ENCODE peak calls at places on chromosomes 1 and 21, in six cellular contexts. One of them, this sample, is unnamed.

GRCh38 chr1:211381481-211382181 is 55.0 kb downstream of the TRAF5 start:
- DNase-seq in IMR-90: no peak
- DNase-seq in breast epithelium: no peak
- DNase-seq in adrenal gland: no peak
- DNase-seq in A549: no peak
- DNase-seq in endothelial cell of umbilical vein: no peak
- DNase-seq in this sample: no peak

GRCh38 chr1:31795801-31796621 is 19.8 kb downstream of the SPOCD1 start:
- DNase-seq in IMR-90: peak
- DNase-seq in breast epithelium: peak
- DNase-seq in adrenal gland: no peak
- DNase-seq in A549: no peak
- DNase-seq in endothelial cell of umbilical vein: peak
- DNase-seq in this sample: peak

GRCh38 chr21:26082549-26082948 is 88.0 kb downstream of the APP start:
- DNase-seq in IMR-90: no peak
- DNase-seq in breast epithelium: no peak
- DNase-seq in adrenal gland: no peak
- DNase-seq in A549: no peak
- DNase-seq in endothelial cell of umbilical vein: no peak
- DNase-seq in this sample: no peak

GRCh38 chr1:170593173-170593572 is 61.2 kb downstream of the GORAB start:
- DNase-seq in IMR-90: no peak
- DNase-seq in breast epithelium: no peak
- DNase-seq in adrenal gland: no peak
- DNase-seq in A549: no peak
- DNase-seq in endothelial cell of umbilical vein: no peak
- DNase-seq in this sample: no peak

GRCh38 chr1:2320001-2320400 is 71.4 kb downstream of the MORN1 start:
- DNase-seq in IMR-90: no peak
- DNase-seq in breast epithelium: no peak
- DNase-seq in adrenal gland: no peak
- DNase-seq in A549: no peak
- DNase-seq in endothelial cell of umbilical vein: no peak
- DNase-seq in this sample: no peak

GRCh38 chr1:158087320-158087927 is 93.3 kb upstream of the CD1D start:
- DNase-seq in IMR-90: peak
- DNase-seq in breast epithelium: no peak
- DNase-seq in adrenal gland: peak
- DNase-seq in A549: peak
- DNase-seq in endothelial cell of umbilical vein: peak
- DNase-seq in this sample: no peak

GRCh38 chr1:44416408-44416807 is 11.4 kb downstream of the RNF220 start:
- DNase-seq in IMR-90: no peak
- DNase-seq in breast epithelium: no peak
- DNase-seq in adrenal gland: no peak
- DNase-seq in A549: no peak
- DNase-seq in endothelial cell of umbilical vein: no peak
- DNase-seq in this sample: no peak

GRCh38 chr1:91727763-91728162 is 158.2 kb downstream of the TGFBR3 start:
- DNase-seq in IMR-90: no peak
- DNase-seq in breast epithelium: no peak
- DNase-seq in adrenal gland: no peak
- DNase-seq in A549: no peak
- DNase-seq in endothelial cell of umbilical vein: peak
- DNase-seq in this sample: no peak

GRCh38 chr1:6262570-6263420 is 1.9 kb upstream of the GPR153 start:
- DNase-seq in IMR-90: no peak
- DNase-seq in breast epithelium: no peak
- DNase-seq in adrenal gland: no peak
- DNase-seq in A549: no peak
- DNase-seq in endothelial cell of umbilical vein: no peak
- DNase-seq in this sample: no peak

GRCh38 chr1:60697204-60697994 is 385.0 kb upstream of the NFIA start:
- DNase-seq in IMR-90: no peak
- DNase-seq in breast epithelium: no peak
- DNase-seq in adrenal gland: no peak
- DNase-seq in A549: no peak
- DNase-seq in endothelial cell of umbilical vein: no peak
- DNase-seq in this sample: no peak

GRCh38 chr21:33991091-33991490 is 75.5 kb upstream of the ATP5PO start:
- DNase-seq in IMR-90: no peak
- DNase-seq in breast epithelium: no peak
- DNase-seq in adrenal gland: no peak
- DNase-seq in A549: no peak
- DNase-seq in endothelial cell of umbilical vein: no peak
- DNase-seq in this sample: no peak

GRCh38 chr1:217911908-217912307 is 280.8 kb downstream of the SPATA17 start:
- DNase-seq in IMR-90: no peak
- DNase-seq in breast epithelium: no peak
- DNase-seq in adrenal gland: no peak
- DNase-seq in A549: peak
- DNase-seq in endothelial cell of umbilical vein: no peak
- DNase-seq in this sample: no peak

GRCh38 chr1:157272899-157273774 is 134.9 kb upstream of the ETV3 start:
- DNase-seq in IMR-90: no peak
- DNase-seq in breast epithelium: no peak
- DNase-seq in adrenal gland: no peak
- DNase-seq in A549: no peak
- DNase-seq in endothelial cell of umbilical vein: no peak
- DNase-seq in this sample: no peak

GRCh38 chr1:226125831-226126230 is 60.7 kb downstream of the ACBD3 start:
- DNase-seq in IMR-90: no peak
- DNase-seq in breast epithelium: peak
- DNase-seq in adrenal gland: no peak
- DNase-seq in A549: no peak
- DNase-seq in endothelial cell of umbilical vein: no peak
- DNase-seq in this sample: no peak

GRCh38 chr1:203175237-203176181 is at the start of gene MYBPH:
- DNase-seq in IMR-90: no peak
- DNase-seq in breast epithelium: peak
- DNase-seq in adrenal gland: peak
- DNase-seq in A549: no peak
- DNase-seq in endothelial cell of umbilical vein: no peak
- DNase-seq in this sample: no peak

GRCh38 chr1:226318471-226318870 is 9.5 kb upstream of the LIN9 start:
- DNase-seq in IMR-90: no peak
- DNase-seq in breast epithelium: no peak
- DNase-seq in adrenal gland: no peak
- DNase-seq in A549: no peak
- DNase-seq in endothelial cell of umbilical vein: no peak
- DNase-seq in this sample: no peak

GRCh38 chr1:68293609-68294353 is 61.5 kb upstream of the WLS start:
- DNase-seq in IMR-90: peak
- DNase-seq in breast epithelium: no peak
- DNase-seq in adrenal gland: peak
- DNase-seq in A549: no peak
- DNase-seq in endothelial cell of umbilical vein: peak
- DNase-seq in this sample: no peak

GRCh38 chr1:11790880-11791715 is 14.7 kb downstream of the MTHFR start:
- DNase-seq in IMR-90: peak
- DNase-seq in breast epithelium: peak
- DNase-seq in adrenal gland: peak
- DNase-seq in A549: peak
- DNase-seq in endothelial cell of umbilical vein: peak
- DNase-seq in this sample: peak

GRCh38 chr1:51294566-51295184 is 35.7 kb downstream of the TTC39A start:
- DNase-seq in IMR-90: no peak
- DNase-seq in breast epithelium: peak
- DNase-seq in adrenal gland: no peak
- DNase-seq in A549: no peak
- DNase-seq in endothelial cell of umbilical vein: no peak
- DNase-seq in this sample: peak

GRCh38 chr1:12407962-12408288 is 178.1 kb downstream of the VPS13D start:
- DNase-seq in IMR-90: no peak
- DNase-seq in breast epithelium: no peak
- DNase-seq in adrenal gland: no peak
- DNase-seq in A549: no peak
- DNase-seq in endothelial cell of umbilical vein: no peak
- DNase-seq in this sample: no peak

GRCh38 chr1:64686828-64687724 is 57.8 kb upstream of the RAVER2 start:
- DNase-seq in IMR-90: peak
- DNase-seq in breast epithelium: no peak
- DNase-seq in adrenal gland: peak
- DNase-seq in A549: peak
- DNase-seq in endothelial cell of umbilical vein: peak
- DNase-seq in this sample: no peak

GRCh38 chr1:115867216-115867615 is 26.3 kb upstream of the NHLH2 start:
- DNase-seq in IMR-90: no peak
- DNase-seq in breast epithelium: no peak
- DNase-seq in adrenal gland: no peak
- DNase-seq in A549: no peak
- DNase-seq in endothelial cell of umbilical vein: no peak
- DNase-seq in this sample: no peak

GRCh38 chr1:26780344-26780957 is 7.3 kb upstream of the PIGV start:
- DNase-seq in IMR-90: no peak
- DNase-seq in breast epithelium: no peak
- DNase-seq in adrenal gland: no peak
- DNase-seq in A549: no peak
- DNase-seq in endothelial cell of umbilical vein: no peak
- DNase-seq in this sample: no peak

GRCh38 chr1:243549108-243549507 is 293.3 kb downstream of the SDCCAG8 start:
- DNase-seq in IMR-90: peak
- DNase-seq in breast epithelium: no peak
- DNase-seq in adrenal gland: no peak
- DNase-seq in A549: no peak
- DNase-seq in endothelial cell of umbilical vein: no peak
- DNase-seq in this sample: no peak

GRCh38 chr1:205343431-205344009 is 13.2 kb downstream of the KLHDC8A start:
- DNase-seq in IMR-90: no peak
- DNase-seq in breast epithelium: no peak
- DNase-seq in adrenal gland: peak
- DNase-seq in A549: peak
- DNase-seq in endothelial cell of umbilical vein: no peak
- DNase-seq in this sample: no peak
- H3K4me3 ChIP-seq in IMR-90: no peak
- H3K4me3 ChIP-seq in breast epithelium: peak
- H3K4me3 ChIP-seq in adrenal gland: no peak
- H3K4me3 ChIP-seq in A549: peak
- H3K4me3 ChIP-seq in endothelial cell of umbilical vein: no peak
- H3K4me3 ChIP-seq in this sample: peak

GRCh38 chr1:58714594-58714993 is 14.7 kb upstream of the MYSM1 start:
- DNase-seq in IMR-90: no peak
- DNase-seq in breast epithelium: no peak
- DNase-seq in adrenal gland: no peak
- DNase-seq in A549: no peak
- DNase-seq in endothelial cell of umbilical vein: no peak
- DNase-seq in this sample: no peak
- TF ChIP-seq POLR2A in IMR-90: no peak
- TF ChIP-seq POLR2A in breast epithelium: no peak
- TF ChIP-seq POLR2A in adrenal gland: no peak
- TF ChIP-seq POLR2A in A549: no peak
- TF ChIP-seq POLR2A in endothelial cell of umbilical vein: no peak
- TF ChIP-seq POLR2A in this sample: no peak

DNA sequence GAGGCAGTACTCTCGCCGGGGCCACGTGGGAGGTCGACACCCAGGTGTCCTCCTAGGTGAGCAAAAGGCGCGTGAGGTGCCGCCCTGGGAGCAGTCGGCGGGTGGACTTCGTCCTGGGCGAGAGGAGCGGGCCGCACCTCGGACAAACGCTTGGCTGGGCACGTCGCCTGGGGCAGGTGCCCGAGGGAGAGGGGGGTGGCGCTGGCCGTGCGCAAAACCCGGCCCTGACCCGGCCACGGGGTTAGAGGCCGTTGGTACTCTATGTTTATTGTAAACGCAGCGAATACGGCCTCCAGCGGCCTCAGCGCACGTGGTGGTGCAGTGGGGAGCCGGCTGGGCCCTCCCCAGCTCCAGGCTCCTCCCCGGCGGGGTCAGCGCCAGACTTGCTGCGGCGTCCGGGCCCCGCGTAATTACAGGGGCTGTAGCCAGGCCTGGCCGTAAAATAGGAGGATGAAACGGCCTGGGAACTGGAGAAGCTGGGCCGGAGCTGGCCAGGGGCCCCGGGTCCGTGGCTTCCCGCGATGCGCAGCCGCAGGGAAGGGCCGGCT is 1.7 kb upstream of the EFNA1 start:
- DNase-seq in IMR-90: no peak
- DNase-seq in breast epithelium: peak
- DNase-seq in adrenal gland: peak
- DNase-seq in A549: no peak
- DNase-seq in endothelial cell of umbilical vein: peak
- DNase-seq in this sample: peak
- H3K4me3 ChIP-seq in IMR-90: no peak
- H3K4me3 ChIP-seq in breast epithelium: peak
- H3K4me3 ChIP-seq in adrenal gland: no peak
- H3K4me3 ChIP-seq in A549: peak
- H3K4me3 ChIP-seq in endothelial cell of umbilical vein: no peak
- H3K4me3 ChIP-seq in this sample: peak

GRCh38 chr1:156108664-156109241 is 5.8 kb upstream of the LMNA start:
- DNase-seq in IMR-90: no peak
- DNase-seq in breast epithelium: no peak
- DNase-seq in adrenal gland: no peak
- DNase-seq in A549: no peak
- DNase-seq in endothelial cell of umbilical vein: no peak
- DNase-seq in this sample: no peak

GRCh38 chr1:156104065-156104810 is 10.3 kb upstream of the LMNA start:
- DNase-seq in IMR-90: peak
- DNase-seq in breast epithelium: peak
- DNase-seq in adrenal gland: no peak
- DNase-seq in A549: peak
- DNase-seq in endothelial cell of umbilical vein: peak
- DNase-seq in this sample: peak

GRCh38 chr1:156108057-156108456 is 6.5 kb upstream of the LMNA start:
- DNase-seq in IMR-90: no peak
- DNase-seq in breast epithelium: no peak
- DNase-seq in adrenal gland: no peak
- DNase-seq in A549: no peak
- DNase-seq in endothelial cell of umbilical vein: no peak
- DNase-seq in this sample: no peak

GRCh38 chr1:156104861-156105546 is 9.5 kb upstream of the LMNA start:
- DNase-seq in IMR-90: peak
- DNase-seq in breast epithelium: no peak
- DNase-seq in adrenal gland: no peak
- DNase-seq in A549: no peak
- DNase-seq in endothelial cell of umbilical vein: peak
- DNase-seq in this sample: peak

DNA sequence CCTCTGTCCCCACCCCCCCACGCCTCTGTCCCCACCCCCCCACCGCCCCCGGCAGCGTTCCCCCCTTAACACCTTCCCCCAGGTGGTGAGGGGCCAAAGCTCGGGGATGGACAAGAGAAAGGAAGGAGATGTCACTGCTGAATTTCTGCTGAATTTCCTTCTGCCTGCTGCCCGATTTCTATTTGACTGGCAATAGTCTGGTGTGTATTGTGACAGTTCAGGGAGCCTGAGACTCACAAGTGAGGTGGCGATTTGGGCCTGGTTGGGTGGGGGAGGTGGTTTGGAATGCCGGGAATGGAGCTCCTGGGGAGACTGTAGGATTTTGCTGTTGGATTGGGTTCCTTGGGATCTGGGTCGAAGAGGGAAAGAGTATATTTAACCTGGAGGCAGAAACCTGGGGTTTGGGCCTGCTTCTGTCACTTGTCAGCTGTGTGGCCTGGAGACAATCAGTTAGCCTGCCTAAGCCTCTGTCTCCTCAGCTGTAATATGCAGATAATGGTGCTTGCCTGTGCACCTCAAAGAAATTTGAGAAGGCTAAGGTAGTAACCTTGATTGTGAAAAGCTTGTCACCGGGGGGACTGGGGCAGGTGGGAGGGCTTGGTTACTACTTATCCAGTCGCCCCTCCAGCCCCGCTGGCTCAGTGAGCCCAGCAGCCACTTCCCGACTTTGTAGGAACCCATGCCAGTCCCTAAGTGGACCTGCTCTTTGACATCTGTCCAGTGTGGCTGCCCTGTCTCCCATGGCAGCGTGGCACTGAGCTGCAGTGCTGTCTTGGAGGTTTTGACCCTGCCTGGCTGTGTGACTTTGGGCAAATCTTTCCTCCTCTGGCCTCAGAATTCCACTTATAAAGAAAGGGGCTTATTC is 7.7 kb upstream of the LMNA start:
- DNase-seq in IMR-90: peak
- DNase-seq in breast epithelium: no peak
- DNase-seq in adrenal gland: no peak
- DNase-seq in A549: no peak
- DNase-seq in endothelial cell of umbilical vein: no peak
- DNase-seq in this sample: peak
- TF ChIP-seq POLR2A in IMR-90: no peak
- TF ChIP-seq POLR2A in breast epithelium: no peak
- TF ChIP-seq POLR2A in adrenal gland: no peak
- TF ChIP-seq POLR2A in A549: no peak
- TF ChIP-seq POLR2A in endothelial cell of umbilical vein: no peak
- TF ChIP-seq POLR2A in this sample: no peak

This sample was measured in suprapubic skin.